ENCODE peak calls at places on chromosomes 13 and 19, in four cellular contexts. One of them, this sample, is unnamed.
A peak's percentile ranks its signal among the peaks of the same experiment; 100 is the strongest.

GRCh38 chr19:29812881-29813275 is 1.1 kb downstream of the CCNE1 start:
- DNase-seq in thyroid gland: no peak
- DNase-seq in mammary epithelial cell: no peak
- DNase-seq in endothelial cell of umbilical vein: no peak
- DNase-seq in this sample: no peak

GRCh38 chr19:51016798-51017683 is 2.5 kb downstream of the KLK10 start:
- DNase-seq in thyroid gland: peak; percentile 77
- DNase-seq in mammary epithelial cell: peak; percentile 87
- DNase-seq in endothelial cell of umbilical vein: peak; percentile 39
- DNase-seq in this sample: peak; percentile 75

GRCh38 chr19:33574824-33575223 is 46.9 kb upstream of the CHST8 start:
- DNase-seq in thyroid gland: no peak
- DNase-seq in mammary epithelial cell: no peak
- DNase-seq in endothelial cell of umbilical vein: no peak
- DNase-seq in this sample: no peak

GRCh38 chr19:54395685-54396084 is 19.6 kb upstream of the TTYH1 start:
- DNase-seq in thyroid gland: no peak
- DNase-seq in mammary epithelial cell: no peak
- DNase-seq in endothelial cell of umbilical vein: no peak
- DNase-seq in this sample: no peak

GRCh38 chr19:43439183-43440063 is 24.7 kb downstream of the TEX101 start:
- DNase-seq in thyroid gland: no peak
- DNase-seq in mammary epithelial cell: peak; percentile 71
- DNase-seq in endothelial cell of umbilical vein: no peak
- DNase-seq in this sample: peak; percentile 70

GRCh38 chr13:49134305-49134704 is 85.8 kb upstream of the MLNR start:
- DNase-seq in thyroid gland: no peak
- DNase-seq in mammary epithelial cell: no peak
- DNase-seq in endothelial cell of umbilical vein: no peak
- DNase-seq in this sample: no peak

GRCh38 chr19:4121815-4122214 is 2.1 kb downstream of the MAP2K2 start:
- DNase-seq in thyroid gland: no peak
- DNase-seq in mammary epithelial cell: no peak
- DNase-seq in endothelial cell of umbilical vein: no peak
- DNase-seq in this sample: no peak

GRCh38 chr13:32428581-32429072 is 697 bp upstream of the N4BP2L1 start:
- DNase-seq in thyroid gland: peak; percentile 3
- DNase-seq in mammary epithelial cell: no peak
- DNase-seq in endothelial cell of umbilical vein: no peak
- DNase-seq in this sample: no peak

GRCh38 chr13:98570929-98571372 is 6.0 kb downstream of the STK24 start:
- DNase-seq in thyroid gland: peak; percentile 49
- DNase-seq in mammary epithelial cell: peak; percentile 81
- DNase-seq in endothelial cell of umbilical vein: peak; percentile 75
- DNase-seq in this sample: peak; percentile 85

GRCh38 chr19:29241324-29241723 is 28.4 kb upstream of the UQCRFS1 start:
- DNase-seq in thyroid gland: no peak
- DNase-seq in mammary epithelial cell: no peak
- DNase-seq in endothelial cell of umbilical vein: no peak
- DNase-seq in this sample: no peak

GRCh38 chr19:719081-719512 is 10.4 kb downstream of the PALM start:
- DNase-seq in thyroid gland: peak; percentile 21
- DNase-seq in mammary epithelial cell: no peak
- DNase-seq in endothelial cell of umbilical vein: no peak
- DNase-seq in this sample: no peak

GRCh38 chr13:45714170-45714569 is 12.1 kb downstream of the CBY2 start:
- DNase-seq in thyroid gland: no peak
- DNase-seq in mammary epithelial cell: no peak
- DNase-seq in endothelial cell of umbilical vein: no peak
- DNase-seq in this sample: no peak

GRCh38 chr19:50510700-50511068 is 307 bp downstream of the JOSD2 start:
- DNase-seq in thyroid gland: no peak
- DNase-seq in mammary epithelial cell: peak; percentile 11
- DNase-seq in endothelial cell of umbilical vein: no peak
- DNase-seq in this sample: no peak

GRCh38 chr19:3822683-3823344 is 36.6 kb upstream of the MATK start:
- DNase-seq in thyroid gland: no peak
- DNase-seq in mammary epithelial cell: no peak
- DNase-seq in endothelial cell of umbilical vein: no peak
- DNase-seq in this sample: no peak

GRCh38 chr13:21033224-21033855 is 28.0 kb downstream of the LATS2 start:
- DNase-seq in thyroid gland: peak; percentile 83
- DNase-seq in mammary epithelial cell: peak; percentile 53
- DNase-seq in endothelial cell of umbilical vein: no peak
- DNase-seq in this sample: no peak

GRCh38 chr19:38206928-38207327 is 17.1 kb downstream of the DPF1 start:
- DNase-seq in thyroid gland: no peak
- DNase-seq in mammary epithelial cell: no peak
- DNase-seq in endothelial cell of umbilical vein: no peak
- DNase-seq in this sample: no peak

GRCh38 chr19:5114713-5115112 is 145.8 kb downstream of the KDM4B start:
- DNase-seq in thyroid gland: no peak
- DNase-seq in mammary epithelial cell: no peak
- DNase-seq in endothelial cell of umbilical vein: no peak
- DNase-seq in this sample: no peak

GRCh38 chr13:99432637-99433542 is 68.4 kb upstream of the TM9SF2 start:
- DNase-seq in thyroid gland: peak; percentile 24
- DNase-seq in mammary epithelial cell: peak; percentile 34
- DNase-seq in endothelial cell of umbilical vein: peak; percentile 75
- DNase-seq in this sample: peak; percentile 32

GRCh38 chr13:106376411-106377112 is 158.9 kb downstream of the EFNB2 start:
- DNase-seq in thyroid gland: no peak
- DNase-seq in mammary epithelial cell: peak; percentile 90
- DNase-seq in endothelial cell of umbilical vein: peak; percentile 95
- DNase-seq in this sample: peak; percentile 84

GRCh38 chr19:13132471-13133166 is 14.6 kb downstream of the NACC1 start:
- DNase-seq in thyroid gland: peak; percentile 20
- DNase-seq in mammary epithelial cell: peak; percentile 79
- DNase-seq in endothelial cell of umbilical vein: no peak
- DNase-seq in this sample: no peak

GRCh38 chr13:101736551-101736950 is 284.1 kb downstream of the ITGBL1 start:
- DNase-seq in thyroid gland: no peak
- DNase-seq in mammary epithelial cell: no peak
- DNase-seq in endothelial cell of umbilical vein: no peak
- DNase-seq in this sample: no peak

DNA sequence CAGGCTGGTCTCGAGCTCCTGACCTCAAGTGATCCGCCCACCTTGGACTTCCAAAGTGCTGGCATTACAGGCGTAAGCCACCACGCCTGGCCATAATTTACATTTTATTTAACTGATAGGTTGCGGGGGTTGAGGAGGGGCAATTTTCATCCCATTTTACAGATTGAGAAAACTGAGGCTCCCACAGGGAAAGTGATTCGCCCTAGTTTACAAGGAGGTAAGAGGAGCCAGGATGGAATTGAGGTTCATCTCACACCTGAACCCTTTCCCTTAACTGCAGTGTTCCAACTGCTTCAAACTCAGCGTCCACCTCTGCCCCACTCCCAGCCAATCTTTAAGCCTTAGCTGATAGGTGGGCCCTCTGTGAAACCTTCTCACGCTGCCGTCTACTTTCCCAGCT is 4.0 kb upstream of the NAPA start:
- DNase-seq in thyroid gland: no peak
- DNase-seq in mammary epithelial cell: no peak
- DNase-seq in endothelial cell of umbilical vein: no peak
- DNase-seq in this sample: no peak
- H3K4me1 ChIP-seq in thyroid gland: peaks cover 19% of the 10 kb centered on the region
- H3K4me1 ChIP-seq in mammary epithelial cell: peaks cover 4% of the 10 kb centered on the region
- H3K4me1 ChIP-seq in endothelial cell of umbilical vein: peaks cover 12% of the 10 kb centered on the region
- H3K4me1 ChIP-seq in this sample: no peaks in the 10 kb centered on the region

DNA sequence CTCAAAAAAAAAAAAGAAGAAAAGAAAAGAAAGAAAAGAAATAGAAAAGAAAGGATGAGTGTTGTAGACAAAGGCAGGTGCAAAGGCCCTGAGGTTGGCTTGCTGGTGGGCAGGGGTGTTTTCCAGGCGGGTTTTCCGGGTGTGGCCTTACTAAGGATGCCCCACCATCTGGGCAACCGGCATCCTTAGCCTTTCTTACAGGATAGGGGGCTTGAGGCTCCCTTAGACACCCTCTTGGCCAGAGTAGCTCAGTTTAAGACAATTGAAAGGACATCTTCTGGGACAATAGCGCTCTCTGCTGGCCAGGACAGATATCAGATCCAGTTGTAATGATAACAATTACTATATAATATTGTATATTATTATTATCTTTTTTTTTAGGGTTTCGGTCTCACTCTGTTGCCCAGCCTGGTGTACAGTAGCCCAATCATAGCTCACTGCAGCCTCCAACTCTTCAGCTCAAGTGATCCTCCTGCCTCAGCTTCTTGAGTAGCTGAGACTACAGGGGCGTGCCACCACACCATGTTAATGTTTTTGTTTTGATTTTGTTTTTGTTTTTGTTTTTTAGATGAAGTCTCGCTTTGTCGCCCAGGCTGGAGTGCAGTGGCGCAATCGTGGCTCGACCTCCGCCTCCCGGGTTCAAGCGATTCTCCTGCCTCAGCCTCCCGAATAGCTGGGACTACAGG is 1.4 kb upstream of the QTRT1 start:
- DNase-seq in thyroid gland: peak; percentile 60
- DNase-seq in mammary epithelial cell: peak; percentile 30
- DNase-seq in endothelial cell of umbilical vein: peak; percentile 64
- DNase-seq in this sample: no peak
- TF ChIP-seq CTCF in thyroid gland: peak; percentile 57
- TF ChIP-seq CTCF in mammary epithelial cell: peak; percentile 49
- TF ChIP-seq CTCF in endothelial cell of umbilical vein: peak; percentile 51
- TF ChIP-seq CTCF in this sample: peak; percentile 80

GRCh38 chr19:9969688-9969975 is 33.3 kb upstream of the OLFM2 start:
- DNase-seq in thyroid gland: no peak
- DNase-seq in mammary epithelial cell: no peak
- DNase-seq in endothelial cell of umbilical vein: no peak
- DNase-seq in this sample: no peak
- H3K4me1 ChIP-seq in thyroid gland: no peaks in the 10 kb centered on the region
- H3K4me1 ChIP-seq in mammary epithelial cell: no peaks in the 10 kb centered on the region
- H3K4me1 ChIP-seq in endothelial cell of umbilical vein: no peaks in the 10 kb centered on the region
- H3K4me1 ChIP-seq in this sample: no peaks in the 10 kb centered on the region

DNA sequence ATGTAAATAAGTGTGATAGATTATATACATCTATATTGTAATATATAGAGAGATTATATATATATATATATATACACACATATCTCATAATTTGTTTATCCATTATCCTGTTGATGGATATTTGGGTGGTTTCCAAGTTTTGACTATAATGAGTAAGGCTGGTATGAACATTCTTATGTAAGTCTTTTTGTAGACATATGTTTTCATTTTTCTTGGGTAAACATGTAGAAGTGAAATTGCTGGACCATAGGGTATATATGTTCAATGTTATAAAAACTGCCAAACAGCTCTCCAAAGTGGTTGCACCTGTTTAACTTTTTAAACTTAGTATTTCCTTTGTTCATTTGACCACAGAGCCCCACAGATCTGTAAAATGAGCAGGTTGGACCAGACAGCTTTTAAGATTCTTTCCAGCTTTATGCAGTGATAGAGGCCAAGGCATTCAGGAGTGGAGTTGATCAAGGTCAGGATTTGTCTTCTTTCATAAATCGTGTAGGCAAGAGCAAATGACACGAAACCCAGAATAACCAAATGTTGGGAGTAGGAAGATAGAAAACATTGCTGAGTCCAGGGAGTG is 21.7 kb upstream of the KATNAL1 start:
- DNase-seq in thyroid gland: no peak
- DNase-seq in mammary epithelial cell: no peak
- DNase-seq in endothelial cell of umbilical vein: no peak
- DNase-seq in this sample: no peak
- TF ChIP-seq CTCF in thyroid gland: no peak
- TF ChIP-seq CTCF in mammary epithelial cell: no peak
- TF ChIP-seq CTCF in endothelial cell of umbilical vein: no peak
- TF ChIP-seq CTCF in this sample: no peak